ENCODE peak calls at places on chromosomes 6 and 20, in seven cellular contexts. One of them, this sample, is unnamed.

GRCh38 chr6:88985901-88986300 is 22.5 kb upstream of the RNGTT start:
- DNase-seq in brain microvascular endothelial cell: no peak
- DNase-seq in A549: peak
- DNase-seq in body of pancreas: no peak
- DNase-seq in GM06990: no peak
- DNase-seq in tibial artery: no peak
- DNase-seq in testis: no peak
- DNase-seq in this sample: no peak

GRCh38 chr6:163837681-163838431 is 423.3 kb downstream of the QKI start:
- DNase-seq in A549: no peak
- DNase-seq in brain microvascular endothelial cell: no peak
- DNase-seq in tibial artery: no peak
- DNase-seq in body of pancreas: no peak
- DNase-seq in GM06990: no peak
- DNase-seq in testis: no peak
- DNase-seq in this sample: no peak

GRCh38 chr20:49448917-49449316 is 33.6 kb downstream of the KCNB1 start:
- DNase-seq in testis: peak
- DNase-seq in tibial artery: no peak
- DNase-seq in brain microvascular endothelial cell: no peak
- DNase-seq in body of pancreas: no peak
- DNase-seq in A549: peak
- DNase-seq in GM06990: no peak
- DNase-seq in this sample: peak

GRCh38 chr20:61461459-61461858 is 209.4 kb downstream of the CDH4 start:
- DNase-seq in tibial artery: no peak
- DNase-seq in GM06990: no peak
- DNase-seq in testis: no peak
- DNase-seq in brain microvascular endothelial cell: no peak
- DNase-seq in A549: no peak
- DNase-seq in body of pancreas: no peak
- DNase-seq in this sample: no peak

GRCh38 chr6:108914235-108915022 is 66.2 kb downstream of the ARMC2 start:
- DNase-seq in A549: peak
- DNase-seq in testis: peak
- DNase-seq in brain microvascular endothelial cell: no peak
- DNase-seq in body of pancreas: peak
- DNase-seq in GM06990: no peak
- DNase-seq in tibial artery: no peak
- DNase-seq in this sample: peak

GRCh38 chr6:13063300-13063918 is 264.9 kb downstream of the TBC1D7 start:
- DNase-seq in tibial artery: no peak
- DNase-seq in brain microvascular endothelial cell: no peak
- DNase-seq in testis: no peak
- DNase-seq in A549: no peak
- DNase-seq in GM06990: no peak
- DNase-seq in body of pancreas: no peak
- DNase-seq in this sample: no peak

GRCh38 chr6:1608222-1608975 is 1.3 kb upstream of the FOXC1 start:
- DNase-seq in brain microvascular endothelial cell: no peak
- DNase-seq in tibial artery: peak
- DNase-seq in testis: no peak
- DNase-seq in GM06990: no peak
- DNase-seq in body of pancreas: no peak
- DNase-seq in A549: no peak
- DNase-seq in this sample: no peak

GRCh38 chr6:150327117-150327774 is 41.6 kb upstream of the IYD start:
- DNase-seq in testis: no peak
- DNase-seq in brain microvascular endothelial cell: no peak
- DNase-seq in tibial artery: peak
- DNase-seq in GM06990: no peak
- DNase-seq in A549: no peak
- DNase-seq in body of pancreas: no peak
- DNase-seq in this sample: no peak

GRCh38 chr6:138856654-138857053 is 60.8 kb downstream of the ECT2L start:
- DNase-seq in GM06990: no peak
- DNase-seq in body of pancreas: no peak
- DNase-seq in testis: no peak
- DNase-seq in A549: no peak
- DNase-seq in brain microvascular endothelial cell: no peak
- DNase-seq in tibial artery: no peak
- DNase-seq in this sample: no peak

GRCh38 chr6:36290668-36291620 is 21.1 kb downstream of the PNPLA1 start:
- DNase-seq in tibial artery: no peak
- DNase-seq in testis: no peak
- DNase-seq in A549: peak
- DNase-seq in GM06990: no peak
- DNase-seq in brain microvascular endothelial cell: peak
- DNase-seq in body of pancreas: peak
- DNase-seq in this sample: no peak

GRCh38 chr6:36292170-36292569 is 22.3 kb downstream of the PNPLA1 start:
- DNase-seq in testis: no peak
- DNase-seq in GM06990: no peak
- DNase-seq in brain microvascular endothelial cell: no peak
- DNase-seq in A549: no peak
- DNase-seq in body of pancreas: no peak
- DNase-seq in tibial artery: no peak
- DNase-seq in this sample: no peak

GRCh38 chr6:36286858-36287257 is 17.0 kb downstream of the PNPLA1 start:
- DNase-seq in tibial artery: no peak
- DNase-seq in body of pancreas: no peak
- DNase-seq in brain microvascular endothelial cell: no peak
- DNase-seq in A549: no peak
- DNase-seq in GM06990: no peak
- DNase-seq in testis: no peak
- DNase-seq in this sample: no peak

GRCh38 chr6:36285797-36286196 is 15.9 kb downstream of the PNPLA1 start:
- DNase-seq in brain microvascular endothelial cell: no peak
- DNase-seq in body of pancreas: no peak
- DNase-seq in tibial artery: no peak
- DNase-seq in testis: no peak
- DNase-seq in A549: no peak
- DNase-seq in GM06990: no peak
- DNase-seq in this sample: no peak

DNA sequence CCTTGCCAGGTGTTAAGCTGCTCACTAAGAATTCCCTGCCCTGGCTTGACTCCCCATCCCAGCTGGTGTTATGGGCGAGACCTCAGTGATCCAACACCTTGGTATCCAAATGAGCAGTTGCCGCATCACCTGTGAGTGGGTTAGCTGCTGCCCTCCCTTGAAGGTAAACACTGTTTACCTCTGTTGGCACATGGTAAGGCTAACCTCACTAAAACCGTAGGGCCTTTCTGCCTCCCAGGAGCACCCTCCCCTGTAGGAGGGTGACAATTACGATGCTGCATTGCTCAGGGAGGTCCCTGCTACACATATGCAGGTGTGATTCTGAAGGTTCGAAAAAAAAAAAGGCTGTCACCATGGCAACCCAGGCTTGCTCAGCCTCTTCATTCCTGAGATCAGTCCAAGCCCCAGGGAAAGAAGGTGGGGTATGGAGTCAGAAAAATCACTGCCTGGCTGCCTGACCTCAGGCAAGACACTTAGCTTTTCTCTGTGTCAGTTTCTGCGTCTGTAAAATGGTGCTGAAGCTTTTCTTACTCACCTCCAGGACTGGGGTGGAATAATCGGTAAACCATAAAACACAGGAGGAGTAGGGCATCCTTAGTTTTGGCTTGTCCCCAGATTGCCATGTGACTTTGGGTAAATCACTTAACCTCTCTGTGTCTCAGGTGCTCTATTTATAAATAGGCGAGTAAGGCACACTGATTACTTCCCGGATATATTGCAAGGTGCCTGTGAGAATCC is 19.6 kb downstream of the PNPLA1 start:
- DNase-seq in brain microvascular endothelial cell: no peak
- DNase-seq in tibial artery: no peak
- DNase-seq in GM06990: no peak
- DNase-seq in testis: no peak
- DNase-seq in A549: no peak
- DNase-seq in body of pancreas: no peak
- DNase-seq in this sample: no peak
- H3K4me3 ChIP-seq in brain microvascular endothelial cell: no peak
- H3K4me3 ChIP-seq in tibial artery: no peak
- H3K4me3 ChIP-seq in GM06990: no peak
- H3K4me3 ChIP-seq in testis: no peak
- H3K4me3 ChIP-seq in A549: no peak
- H3K4me3 ChIP-seq in body of pancreas: no peak
- H3K4me3 ChIP-seq in this sample: no peak

DNA sequence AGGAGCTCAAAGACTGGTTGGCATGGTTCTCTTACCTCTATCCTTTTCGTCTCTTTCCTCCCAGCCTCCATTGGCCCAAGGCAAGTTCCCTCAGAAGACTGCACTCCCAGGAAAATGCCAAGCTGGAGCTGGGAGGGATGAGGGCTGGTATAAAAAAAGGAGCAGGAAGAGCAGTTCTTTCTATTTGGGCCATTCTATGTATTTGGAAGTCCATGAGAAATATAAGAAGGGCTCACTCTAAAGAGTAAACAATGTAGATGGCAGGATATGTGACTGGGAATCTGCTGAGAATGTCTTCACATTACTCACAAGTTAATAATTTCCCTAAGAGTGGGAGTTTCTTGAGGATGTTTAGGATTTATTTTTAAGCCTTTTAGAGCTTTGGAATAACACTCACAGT is 36.6 kb upstream of the ADTRP start:
- DNase-seq in brain microvascular endothelial cell: peak
- DNase-seq in A549: peak
- DNase-seq in testis: no peak
- DNase-seq in GM06990: no peak
- DNase-seq in tibial artery: no peak
- DNase-seq in body of pancreas: no peak
- DNase-seq in this sample: no peak
- H3K4me3 ChIP-seq in brain microvascular endothelial cell: no peak
- H3K4me3 ChIP-seq in A549: peak
- H3K4me3 ChIP-seq in testis: no peak
- H3K4me3 ChIP-seq in GM06990: no peak
- H3K4me3 ChIP-seq in tibial artery: no peak
- H3K4me3 ChIP-seq in body of pancreas: no peak
- H3K4me3 ChIP-seq in this sample: no peak

DNA sequence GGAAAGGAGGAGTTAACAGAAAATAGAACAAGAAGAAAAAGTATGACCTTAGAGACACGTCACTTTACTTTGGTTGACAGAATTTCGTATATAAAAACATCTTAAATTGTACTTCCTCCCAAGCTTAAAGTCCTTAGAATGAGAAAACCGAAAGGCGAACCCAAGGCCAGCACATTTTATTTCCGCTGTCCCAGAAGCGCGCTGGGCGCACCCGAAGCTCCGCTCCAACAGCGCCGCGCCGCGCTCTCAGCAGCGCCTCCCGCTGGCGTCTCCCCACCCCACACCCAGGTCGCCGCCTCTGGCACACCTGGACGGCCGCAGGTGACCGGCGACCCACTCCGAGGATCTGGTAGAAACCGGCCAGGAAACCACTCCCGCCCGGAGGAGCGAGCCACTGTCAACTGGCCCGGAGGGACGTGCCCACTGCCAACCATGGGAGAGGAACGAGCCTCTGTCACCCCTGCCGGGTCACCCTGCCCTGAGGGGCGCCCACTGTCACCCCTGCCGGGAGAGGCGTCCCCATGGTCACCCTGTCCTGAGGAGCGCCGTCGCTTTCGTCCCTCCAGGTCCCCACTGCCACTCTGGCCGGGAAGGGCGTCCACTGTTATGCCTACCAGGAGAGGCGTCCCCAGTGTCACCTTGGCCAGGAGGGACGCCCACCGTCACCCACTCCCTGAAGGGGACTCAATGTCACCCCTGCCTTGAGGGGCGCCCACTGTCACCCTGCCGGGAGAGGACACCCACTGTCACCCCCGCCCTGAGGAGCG is 824 bp downstream of the MPC1 start:
- DNase-seq in body of pancreas: peak
- DNase-seq in tibial artery: peak
- DNase-seq in testis: peak
- DNase-seq in A549: peak
- DNase-seq in brain microvascular endothelial cell: peak
- DNase-seq in GM06990: peak
- DNase-seq in this sample: peak
- H3K4me3 ChIP-seq in body of pancreas: peak
- H3K4me3 ChIP-seq in tibial artery: peak
- H3K4me3 ChIP-seq in testis: peak
- H3K4me3 ChIP-seq in A549: peak
- H3K4me3 ChIP-seq in brain microvascular endothelial cell: peak
- H3K4me3 ChIP-seq in GM06990: peak
- H3K4me3 ChIP-seq in this sample: peak

GRCh38 chr6:169247991-169248390 is 5.7 kb downstream of the THBS2 start:
- DNase-seq in GM06990: no peak
- DNase-seq in A549: no peak
- DNase-seq in brain microvascular endothelial cell: no peak
- DNase-seq in tibial artery: no peak
- DNase-seq in body of pancreas: no peak
- DNase-seq in testis: no peak
- DNase-seq in this sample: no peak
- H3K4me3 ChIP-seq in GM06990: no peak
- H3K4me3 ChIP-seq in A549: no peak
- H3K4me3 ChIP-seq in brain microvascular endothelial cell: no peak
- H3K4me3 ChIP-seq in tibial artery: no peak
- H3K4me3 ChIP-seq in body of pancreas: no peak
- H3K4me3 ChIP-seq in testis: no peak
- H3K4me3 ChIP-seq in this sample: no peak

DNA sequence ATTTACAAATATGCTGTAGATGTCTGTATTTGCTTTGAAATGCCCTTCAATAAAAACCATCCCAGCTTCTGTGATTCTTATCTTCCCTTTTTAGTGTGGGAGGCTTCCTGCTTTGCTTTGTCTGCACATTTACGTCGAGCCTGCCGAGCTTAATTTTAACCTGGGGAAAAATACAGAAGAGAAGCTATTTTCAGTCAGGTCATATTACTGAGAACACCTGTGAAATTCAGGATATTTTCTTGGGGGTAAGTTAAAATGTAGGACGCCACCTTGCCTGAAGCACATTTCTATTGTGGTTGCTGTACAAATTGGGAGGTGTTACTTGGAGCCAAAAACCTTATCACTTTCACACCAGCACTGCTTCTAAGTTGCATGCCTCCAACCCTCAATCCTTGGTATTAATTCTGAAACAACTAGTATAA is 43.6 kb upstream of the FUCA2 start:
- DNase-seq in tibial artery: no peak
- DNase-seq in brain microvascular endothelial cell: no peak
- DNase-seq in testis: no peak
- DNase-seq in A549: no peak
- DNase-seq in GM06990: no peak
- DNase-seq in body of pancreas: no peak
- DNase-seq in this sample: no peak
- H3K4me3 ChIP-seq in tibial artery: no peak
- H3K4me3 ChIP-seq in brain microvascular endothelial cell: no peak
- H3K4me3 ChIP-seq in testis: no peak
- H3K4me3 ChIP-seq in A549: no peak
- H3K4me3 ChIP-seq in GM06990: no peak
- H3K4me3 ChIP-seq in body of pancreas: no peak
- H3K4me3 ChIP-seq in this sample: no peak